ENCODE peak calls at places on chromosomes 12 and 14, in five cellular contexts. Y is fibroblast of pulmonary artery, P is T-helper 2 cell, S is T-helper 9 cell, M is AML-193. L is an unnamed sample.

GRCh38 chr12:46296822-46297221 is 28.0 kb upstream of the SLC38A1 start:
- DNase-seq in Y (no peak), P (no peak), S (no peak), M (no peak), L (no peak)

GRCh38 chr12:33223956-33224355 is 215.7 kb downstream of the SYT10 start:
- DNase-seq in Y (no peak), P (no peak), S (no peak), M (no peak), L (no peak)

GRCh38 chr14:75520852-75521251 is 1.4 kb upstream of the BATF start:
- DNase-seq in Y (no peak), P (no peak), S (no peak), M (no peak), L (no peak)

GRCh38 chr14:55911794-55912193 is 206.4 kb upstream of the PELI2 start:
- DNase-seq in Y (no peak), P (no peak), S (no peak), M (no peak), L (no peak)

GRCh38 chr14:61280526-61281185 is 482 bp downstream of the TMEM30B start:
- DNase-seq in Y (peak; percentile 36), P (peak; percentile 66), S (peak; percentile 70), M (no peak), L (peak; percentile 84)

GRCh38 chr12:124568431-124569374 is 1.3 kb upstream of the NCOR2 start:
- DNase-seq in Y (peak; percentile 94), P (no peak), S (no peak), M (peak; percentile 80), L (no peak)

GRCh38 chr14:100192672-100193416 is 33.4 kb upstream of the DEGS2 start:
- DNase-seq in Y (peak; percentile 97), P (peak; percentile 99), S (peak; percentile 99), M (peak; percentile 95), L (peak; percentile 100)

GRCh38 chr12:124626841-124627502 is 59.6 kb upstream of the NCOR2 start:
- DNase-seq in Y (peak; percentile 79), P (no peak), S (no peak), M (no peak), L (no peak)

GRCh38 chr12:53775478-53776145 is 23.8 kb upstream of the CISTR start:
- DNase-seq in Y (no peak), P (no peak), S (no peak), M (no peak), L (no peak)

GRCh38 chr12:84701966-84702365 is 210.6 kb downstream of the SLC6A15 start:
- DNase-seq in Y (no peak), P (no peak), S (no peak), M (no peak), L (no peak)

GRCh38 chr14:95660550-95661515 is 25.4 kb upstream of the TCL1B start:
- DNase-seq in Y (no peak), P (no peak), S (no peak), M (no peak), L (no peak)

GRCh38 chr14:76773188-76773885 is 12.1 kb downstream of the VASH1 start:
- DNase-seq in Y (peak; percentile 93), P (no peak), S (no peak), M (peak; percentile 79), L (peak; percentile 38)

L was measured in RWPE2.